ENCODE peak calls at places on chromosomes 11 and 22, in six cellular contexts. D, H, W, B, Y and Q are unnamed samples.

GRCh38 chr11:99645934-99646333 is 625.2 kb downstream of the CNTN5 start:
- DNase-seq in W (no peak), D (no peak), B (no peak), H (no peak), Y (no peak), Q (no peak)

GRCh38 chr22:19802001-19802880 is 41.7 kb downstream of the TBX1 start:
- DNase-seq in W (peak; percentile 59), H (no peak), D (no peak), B (no peak), Y (no peak), Q (no peak)

GRCh38 chr11:42709216-42709615 is 602.6 kb upstream of the API5 start:
- DNase-seq in Y (no peak), H (no peak), D (no peak), B (no peak), W (no peak), Q (no peak)

GRCh38 chr11:115333951-115334350 is 170.3 kb downstream of the CADM1 start:
- DNase-seq in H (no peak), B (no peak), D (no peak), W (no peak), Y (no peak), Q (no peak)

GRCh38 chr22:39472570-39473556 is 16.1 kb downstream of the MGAT3 start:
- DNase-seq in W (peak; percentile 78), B (no peak), Y (no peak), D (no peak), H (peak; percentile 88), Q (no peak)

GRCh38 chr11:114586797-114587196 is 8.8 kb downstream of the NXPE4 start:
- DNase-seq in D (no peak), H (peak; percentile 63), B (no peak), Y (peak; percentile 44), W (no peak), Q (no peak)

GRCh38 chr11:48193876-48194275 is 22.7 kb upstream of the OR4B1 start:
- DNase-seq in B (peak; percentile 52), D (no peak), Y (peak; percentile 60), H (peak; percentile 55), W (no peak), Q (no peak)

GRCh38 chr11:68897441-68897840 is 6.2 kb downstream of the MRPL21 start:
- DNase-seq in W (peak; percentile 36), D (no peak), B (no peak), H (no peak), Y (no peak), Q (no peak)

GRCh38 chr11:11782532-11783110 is 59.2 kb upstream of the USP47 start:
- DNase-seq in H (no peak), D (no peak), B (no peak), Y (no peak), W (no peak), Q (no peak)

GRCh38 chr22:37472418-37473006 is 13.7 kb downstream of the MFNG start:
- DNase-seq in H (peak; percentile 36), D (no peak), B (no peak), Y (no peak), W (no peak), Q (no peak)

GRCh38 chr11:96091476-96091875 is 167.6 kb upstream of the MTMR2 start:
- DNase-seq in H (no peak), B (no peak), D (no peak), W (no peak), Y (peak; percentile 28), Q (peak; percentile 15)

GRCh38 chr11:24068197-24068596 is 428.7 kb upstream of the LUZP2 start:
- DNase-seq in Y (no peak), H (no peak), D (no peak), W (no peak), B (no peak), Q (no peak)

GRCh38 chr11:74685905-74686304 is 45.3 kb downstream of the CHRDL2 start:
- DNase-seq in H (no peak), B (no peak), Y (no peak), D (no peak), W (peak; percentile 67), Q (no peak)

GRCh38 chr22:19750666-19751490 is 9.7 kb upstream of the TBX1 start:
- DNase-seq in Y (no peak), D (no peak), H (peak; percentile 17), B (peak; percentile 34), W (no peak), Q (no peak)

GRCh38 chr11:113162590-113162961 is 151.8 kb upstream of the TTC12 start:
- DNase-seq in H (peak; percentile 11), Y (peak; percentile 32), D (no peak), B (no peak), W (no peak), Q (no peak)

GRCh38 chr11:113166280-113166679 is 148.1 kb upstream of the TTC12 start:
- DNase-seq in D (no peak), B (no peak), H (no peak), W (no peak), Y (no peak), Q (no peak)

GRCh38 chr11:113161671-113162589 is 152.5 kb upstream of the TTC12 start:
- DNase-seq in B (no peak), W (no peak), H (no peak), Y (no peak), D (no peak), Q (no peak)

GRCh38 chr11:113160652-113161051 is 153.7 kb upstream of the TTC12 start:
- DNase-seq in B (no peak), Y (no peak), W (no peak), D (no peak), H (peak; percentile 37), Q (no peak)

DNA sequence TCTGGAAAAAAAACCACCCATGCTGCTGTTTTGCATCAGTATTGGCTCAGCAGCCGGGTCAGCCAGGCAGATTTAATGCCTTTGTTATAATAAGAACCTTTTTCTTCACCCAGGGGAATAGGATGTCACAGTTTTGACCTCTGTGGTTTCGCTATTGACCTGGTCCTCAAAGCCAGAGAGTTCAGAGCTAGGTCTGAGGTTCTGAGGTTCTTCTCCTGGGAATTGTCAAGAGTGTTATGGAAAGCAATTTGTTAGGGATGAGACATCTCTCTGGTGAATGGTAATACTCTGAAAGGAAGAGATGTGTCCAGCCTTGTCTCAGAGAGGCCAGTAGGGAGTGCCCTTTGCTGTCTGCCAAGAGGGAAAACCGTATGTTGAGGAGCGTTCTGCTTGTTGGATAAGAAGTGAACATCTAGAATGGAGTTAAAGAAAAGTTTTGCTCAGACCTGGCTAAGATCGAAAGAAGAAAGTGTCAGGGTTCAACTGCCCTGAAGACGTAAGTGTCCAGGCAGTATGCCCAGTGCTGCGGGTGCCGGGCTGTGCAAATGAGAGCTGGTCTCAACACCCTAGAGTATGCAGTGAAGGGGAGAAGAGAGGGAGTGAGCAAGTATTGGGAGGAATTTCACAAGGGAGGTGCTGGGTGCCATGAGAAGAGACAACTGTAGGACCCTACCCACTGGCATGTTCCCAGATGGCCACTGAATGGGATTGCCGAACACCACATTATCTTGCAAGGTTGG is 150.9 kb upstream of the TTC12 start:
- DNase-seq in Y (peak; percentile 85), D (no peak), W (no peak), B (no peak), H (peak; percentile 84), Q (no peak)
- TF ChIP-seq CTCF in Y (peak; percentile 57), D (no peak), W (no peak), B (no peak), H (peak; percentile 51), Q (no peak)

GRCh38 chr11:10751581-10751940 is 515 bp downstream of the CTR9 start:
- DNase-seq in D (no peak), H (no peak), Y (no peak), W (no peak), B (no peak), Q (no peak)

GRCh38 chr11:10750838-10751580 is at the start of gene CTR9:
- DNase-seq in D (peak; percentile 97), W (peak; percentile 97), Y (peak; percentile 92), B (peak; percentile 68), H (peak; percentile 95), Q (peak; percentile 74)

GRCh38 chr11:10748241-10748640 is 2.8 kb upstream of the CTR9 start:
- DNase-seq in D (no peak), H (no peak), Y (no peak), B (no peak), W (no peak), Q (no peak)

GRCh38 chr11:10747733-10748132 is 3.3 kb upstream of the CTR9 start:
- DNase-seq in D (no peak), H (no peak), Y (no peak), B (no peak), W (no peak), Q (no peak)

DNA sequence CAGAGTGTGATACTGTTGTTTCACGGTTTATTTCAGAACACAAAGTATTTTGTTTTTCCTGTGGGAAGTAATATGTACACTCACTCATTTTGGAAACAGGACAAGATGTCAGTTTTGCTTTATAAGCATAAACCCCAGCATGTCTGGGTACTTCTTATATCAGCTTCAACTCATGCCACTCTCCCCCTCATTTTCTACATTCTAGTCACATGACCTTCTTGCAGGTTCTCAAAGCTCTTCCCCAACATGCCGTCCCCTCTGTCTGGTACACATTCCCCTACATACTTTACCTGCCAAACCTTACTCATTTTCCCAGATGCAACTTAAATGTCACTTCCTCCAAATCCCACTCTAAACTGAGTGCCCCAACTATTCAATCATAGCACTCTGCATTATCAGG is 1.6 kb upstream of the CTR9 start:
- DNase-seq in D (no peak), Y (no peak), W (no peak), H (no peak), B (no peak), Q (no peak)
- H3K4me3 ChIP-seq in D (no peak overlapping the region), Y (no peak overlapping the region), W (no peak overlapping the region), H (no peak overlapping the region), B (no peak overlapping the region), Q (no peak overlapping the region)

GRCh38 chr11:98455500-98456186 is 565.1 kb upstream of the CNTN5 start:
- DNase-seq in W (no peak), D (no peak), Y (no peak), H (no peak), B (no peak), Q (no peak)
- TF ChIP-seq CTCF in W (no peak), D (peak; percentile 15), Y (no peak), H (no peak), B (no peak), Q (no peak)

DNA sequence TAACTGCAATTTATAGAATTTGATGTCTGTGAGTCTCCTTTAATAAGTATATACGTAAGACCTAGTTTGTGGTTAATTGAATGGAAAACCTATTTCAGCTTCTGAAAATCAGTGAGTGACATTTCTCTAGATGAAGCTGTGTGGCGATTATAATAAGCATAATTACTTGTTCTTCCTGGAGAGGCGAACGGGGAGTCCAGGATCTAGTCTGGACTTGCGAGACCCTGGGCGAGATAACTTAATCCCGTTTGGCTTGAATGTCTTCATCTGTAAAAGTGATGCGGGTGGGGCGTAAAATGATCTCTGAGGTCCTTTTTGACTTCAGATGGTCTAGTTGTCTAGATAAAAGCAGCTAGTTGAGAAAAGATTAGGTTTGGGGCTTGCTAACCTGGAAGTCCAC is 1.1 kb downstream of the PRRG4 start:
- DNase-seq in B (no peak), Y (no peak), W (no peak), D (no peak), H (no peak), Q (no peak)
- H3K4me3 ChIP-seq in B (no peak overlapping the region), Y (no peak overlapping the region), W (peak overlapping the region; percentile 73), D (no peak overlapping the region), H (no peak overlapping the region), Q (no peak overlapping the region)

GRCh38 chr11:92552942-92553341 is 328.3 kb downstream of the FAT3 start:
- DNase-seq in W (no peak), Y (peak; percentile 15), H (peak; percentile 7), B (no peak), D (no peak), Q (no peak)
- TF ChIP-seq CTCF in W (peak; percentile 11), Y (no peak), H (peak; percentile 4), B (peak; percentile 26), D (no peak), Q (no peak)

GRCh38 chr11:60919320-60919719 is 4.9 kb upstream of the TMEM132A start:
- DNase-seq in W (no peak), Y (no peak), B (no peak), H (no peak), D (no peak), Q (no peak)
- H3K4me3 ChIP-seq in W (no peak overlapping the region), Y (no peak overlapping the region), B (no peak overlapping the region), H (no peak overlapping the region), D (no peak overlapping the region), Q (no peak overlapping the region)

GRCh38 chr11:65911682-65912568 is 6.9 kb downstream of the C11orf68 start:
- DNase-seq in B (no peak), W (no peak), Y (peak; percentile 88), H (peak; percentile 79), D (no peak), Q (no peak)
- TF ChIP-seq CTCF in B (peak; percentile 17), W (peak; percentile 34), Y (peak; percentile 29), H (peak; percentile 18), D (peak; percentile 11), Q (peak; percentile 5)